ENCODE peak calls at places on chromosomes 2 and 18, in five cellular contexts. One of them, this sample, is unnamed.

GRCh38 chr2:239544846-239545465 is 144.1 kb upstream of the HDAC4 start:
- DNase-seq in uterus: no peak
- DNase-seq in stromal cell of bone marrow: no peak
- DNase-seq in HS-27A: no peak
- DNase-seq in iris pigment epithelial cell: no peak
- DNase-seq in this sample: no peak

GRCh38 chr2:19753818-19754217 is 148.0 kb downstream of the TTC32 start:
- DNase-seq in iris pigment epithelial cell: no peak
- DNase-seq in HS-27A: no peak
- DNase-seq in stromal cell of bone marrow: no peak
- DNase-seq in uterus: no peak
- DNase-seq in this sample: no peak

GRCh38 chr2:180705122-180705521 is 275.3 kb upstream of the UBE2E3 start:
- DNase-seq in iris pigment epithelial cell: peak
- DNase-seq in stromal cell of bone marrow: no peak
- DNase-seq in HS-27A: no peak
- DNase-seq in uterus: no peak
- DNase-seq in this sample: no peak

GRCh38 chr18:57947117-57947516 is 96.9 kb upstream of the NEDD4L start:
- DNase-seq in uterus: no peak
- DNase-seq in iris pigment epithelial cell: no peak
- DNase-seq in HS-27A: no peak
- DNase-seq in stromal cell of bone marrow: no peak
- DNase-seq in this sample: no peak

GRCh38 chr2:46436800-46437199 is 42.6 kb upstream of the TMEM247 start:
- DNase-seq in stromal cell of bone marrow: no peak
- DNase-seq in HS-27A: no peak
- DNase-seq in iris pigment epithelial cell: no peak
- DNase-seq in uterus: no peak
- DNase-seq in this sample: no peak

GRCh38 chr2:121491566-121491965 is 39.1 kb upstream of the RNU4ATAC start:
- DNase-seq in stromal cell of bone marrow: peak
- DNase-seq in HS-27A: no peak
- DNase-seq in iris pigment epithelial cell: no peak
- DNase-seq in uterus: no peak
- DNase-seq in this sample: no peak

GRCh38 chr2:20781656-20782265 is 41.1 kb downstream of the LDAH start:
- DNase-seq in stromal cell of bone marrow: peak
- DNase-seq in HS-27A: peak
- DNase-seq in iris pigment epithelial cell: peak
- DNase-seq in uterus: no peak
- DNase-seq in this sample: no peak

GRCh38 chr2:100013892-100014677 is 128.3 kb downstream of the AFF3 start:
- DNase-seq in HS-27A: peak
- DNase-seq in iris pigment epithelial cell: peak
- DNase-seq in stromal cell of bone marrow: peak
- DNase-seq in uterus: peak
- DNase-seq in this sample: peak

GRCh38 chr18:7370812-7371211 is 139.9 kb downstream of the LRRC30 start:
- DNase-seq in iris pigment epithelial cell: no peak
- DNase-seq in HS-27A: no peak
- DNase-seq in stromal cell of bone marrow: no peak
- DNase-seq in uterus: peak
- DNase-seq in this sample: no peak

GRCh38 chr2:238462782-238463396 is 36.2 kb downstream of the ASB1 start:
- DNase-seq in iris pigment epithelial cell: peak
- DNase-seq in stromal cell of bone marrow: no peak
- DNase-seq in uterus: no peak
- DNase-seq in HS-27A: no peak
- DNase-seq in this sample: no peak

GRCh38 chr2:223273995-223274394 is 222.0 kb downstream of the KCNE4 start:
- DNase-seq in uterus: no peak
- DNase-seq in HS-27A: no peak
- DNase-seq in stromal cell of bone marrow: no peak
- DNase-seq in iris pigment epithelial cell: no peak
- DNase-seq in this sample: no peak

GRCh38 chr2:152098033-152098797 is 629 bp downstream of the CACNB4 start:
- DNase-seq in stromal cell of bone marrow: no peak
- DNase-seq in HS-27A: no peak
- DNase-seq in uterus: peak
- DNase-seq in iris pigment epithelial cell: peak
- DNase-seq in this sample: no peak

GRCh38 chr2:197920581-197921213 is 116.3 kb downstream of the PLCL1 start:
- DNase-seq in stromal cell of bone marrow: no peak
- DNase-seq in uterus: no peak
- DNase-seq in iris pigment epithelial cell: no peak
- DNase-seq in HS-27A: no peak
- DNase-seq in this sample: no peak

GRCh38 chr2:238077292-238077691 is 16.5 kb downstream of the SCLY start:
- DNase-seq in uterus: no peak
- DNase-seq in HS-27A: no peak
- DNase-seq in iris pigment epithelial cell: peak
- DNase-seq in stromal cell of bone marrow: no peak
- DNase-seq in this sample: no peak

GRCh38 chr2:40554665-40555294 is 102.9 kb upstream of the SLC8A1 start:
- DNase-seq in stromal cell of bone marrow: peak
- DNase-seq in uterus: peak
- DNase-seq in HS-27A: peak
- DNase-seq in iris pigment epithelial cell: peak
- DNase-seq in this sample: peak

GRCh38 chr2:145220496-145220895 is 700.6 kb upstream of the ZEB2 start:
- DNase-seq in HS-27A: no peak
- DNase-seq in uterus: no peak
- DNase-seq in iris pigment epithelial cell: no peak
- DNase-seq in stromal cell of bone marrow: no peak
- DNase-seq in this sample: no peak

GRCh38 chr2:238928520-238929241 is 80.8 kb downstream of the TWIST2 start:
- DNase-seq in HS-27A: no peak
- DNase-seq in iris pigment epithelial cell: no peak
- DNase-seq in stromal cell of bone marrow: no peak
- DNase-seq in uterus: peak
- DNase-seq in this sample: no peak

This sample was measured in T1000.